ENCODE peak calls at places on chromosome 1, in ten cellular contexts. A is OCI-LY7, S is neural crest cell, M is colonic mucosa, V is GM12878, N is endothelial cell, U is thoracic aorta, X is omental fat pad, P is HFFc6, L is heart right ventricle. F is an unnamed sample.

GRCh38 chr1:234537236-234537635 is 58.3 kb upstream of the TARBP1 start:
- DNase-seq in A (no peak), S (no peak), M (no peak), V (no peak), N (no peak), U (no peak), X (no peak), P (no peak), L (no peak), F (no peak)

GRCh38 chr1:11286735-11287410 is 13.9 kb downstream of the UBIAD1 start:
- DNase-seq in A (no peak), S (no peak), M (no peak), V (no peak), N (no peak), U (no peak), X (no peak), P (no peak), L (no peak), F (no peak)

GRCh38 chr1:206685256-206685748 is 597 bp downstream of the MAPKAPK2 start:
- DNase-seq in A (peak), S (peak), M (no peak), V (no peak), N (peak), U (no peak), X (no peak), P (peak), L (no peak), F (no peak)

GRCh38 chr1:17834561-17835100 is 79.5 kb downstream of the ACTL8 start:
- DNase-seq in A (no peak), S (no peak), M (no peak), V (no peak), N (no peak), U (no peak), X (no peak), P (no peak), L (no peak), F (no peak)

GRCh38 chr1:112429749-112430148 is 33.7 kb downstream of the CTTNBP2NL start:
- DNase-seq in A (no peak), S (no peak), M (no peak), V (no peak), N (no peak), U (no peak), X (no peak), P (no peak), L (no peak), F (no peak)

GRCh38 chr1:93581917-93582850 is 99.5 kb downstream of the BCAR3 start:
- DNase-seq in A (no peak), S (no peak), M (peak), V (no peak), N (no peak), U (no peak), X (no peak), P (no peak), L (no peak), F (no peak)

GRCh38 chr1:206540044-206540758 is 32.9 kb downstream of the RASSF5 start:
- DNase-seq in A (no peak), S (no peak), M (peak), V (no peak), N (no peak), U (peak), X (no peak), P (no peak), L (no peak), F (peak)

GRCh38 chr1:67338642-67339041 is 31.0 kb downstream of the IL12RB2 start:
- DNase-seq in A (peak), S (no peak), M (no peak), V (peak), N (no peak), U (no peak), X (no peak), P (no peak), L (no peak), F (no peak)

GRCh38 chr1:196910208-196910607 is 22.4 kb downstream of the CFHR4 start:
- DNase-seq in A (no peak), S (no peak), M (no peak), V (no peak), N (no peak), U (no peak), X (no peak), P (peak), L (no peak), F (no peak)

GRCh38 chr1:40620150-40620549 is 45.3 kb downstream of the RIMS3 start:
- DNase-seq in A (no peak), S (no peak), M (no peak), V (no peak), N (no peak), U (no peak), X (no peak), P (no peak), L (no peak), F (no peak)

GRCh38 chr1:90807329-90807728 is 90.2 kb upstream of the BARHL2 start:
- DNase-seq in A (no peak), S (no peak), M (no peak), V (no peak), N (no peak), U (no peak), X (no peak), P (no peak), L (no peak), F (no peak)

GRCh38 chr1:61163794-61164193 is 81.4 kb downstream of the NFIA start:
- DNase-seq in A (no peak), S (no peak), M (no peak), V (no peak), N (no peak), U (no peak), X (no peak), P (peak), L (no peak), F (no peak)

GRCh38 chr1:214280386-214281029 is 451 bp upstream of the SMYD2 start:
- DNase-seq in A (peak), S (peak), M (peak), V (no peak), N (peak), U (no peak), X (no peak), P (peak), L (peak), F (no peak)

GRCh38 chr1:186482661-186483255 is 21.8 kb upstream of the PDC start:
- DNase-seq in A (peak), S (peak), M (peak), V (peak), N (peak), U (no peak), X (peak), P (peak), L (peak), F (no peak)

GRCh38 chr1:6635910-6636760 is 11.5 kb downstream of the THAP3 start:
- DNase-seq in A (no peak), S (no peak), M (no peak), V (no peak), N (no peak), U (no peak), X (no peak), P (no peak), L (no peak), F (no peak)

GRCh38 chr1:204077979-204078696 is 5.2 kb downstream of the SOX13 start:
- DNase-seq in A (no peak), S (no peak), M (no peak), V (no peak), N (peak), U (no peak), X (no peak), P (no peak), L (no peak), F (no peak)

GRCh38 chr1:248793592-248793991 is 32.1 kb downstream of the SH3BP5L start:
- DNase-seq in A (no peak), S (no peak), M (no peak), V (peak), N (no peak), U (no peak), X (no peak), P (no peak), L (no peak), F (no peak)

DNA sequence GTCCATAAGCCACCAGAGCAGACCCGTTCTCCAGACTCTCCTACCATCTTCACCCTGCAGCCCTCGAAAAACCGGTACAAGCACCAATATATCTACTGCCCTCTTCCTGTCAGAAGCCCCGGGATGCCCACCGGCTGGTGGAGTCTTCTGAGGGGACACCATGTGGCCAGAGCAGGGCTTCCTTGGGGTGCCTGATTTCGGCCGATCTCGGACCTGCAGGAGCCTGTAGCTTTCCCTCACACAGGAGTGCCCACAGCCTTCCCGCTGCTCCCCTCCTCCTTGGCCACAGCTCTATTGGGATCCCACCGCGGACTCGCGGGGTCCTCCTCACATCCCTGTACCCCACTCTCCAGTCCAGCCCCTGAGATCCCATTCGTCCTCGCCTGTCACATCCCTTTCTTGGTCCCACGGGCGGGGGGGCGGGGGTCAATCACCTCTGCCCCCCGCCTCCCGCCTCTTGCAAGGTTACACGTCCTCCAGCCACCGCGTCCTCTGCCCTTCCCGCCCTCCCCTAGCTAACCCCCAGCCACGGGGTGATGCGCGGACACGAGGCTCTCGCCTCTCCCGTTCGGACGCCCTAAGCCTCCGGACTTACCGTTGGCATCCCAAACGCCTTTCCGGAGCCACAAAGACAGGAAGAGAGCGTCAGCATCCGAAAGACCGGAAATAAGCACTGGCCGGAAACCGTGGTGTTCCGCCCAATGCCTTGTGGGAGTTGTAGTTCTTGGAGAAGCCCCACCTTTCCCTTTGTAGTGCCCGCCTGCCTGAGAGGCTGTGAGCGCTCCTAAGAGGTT is at the start of gene SSR2:
- DNase-seq in A (peak), S (peak), M (peak), V (peak), N (peak), U (peak), X (peak), P (peak), L (peak), F (peak)
- TF ChIP-seq CTCF in A (no peak), S (no peak), M (no peak), V (no peak), N (no peak), U (no peak), X (no peak), P (no peak), L (no peak), F (no peak)

DNA sequence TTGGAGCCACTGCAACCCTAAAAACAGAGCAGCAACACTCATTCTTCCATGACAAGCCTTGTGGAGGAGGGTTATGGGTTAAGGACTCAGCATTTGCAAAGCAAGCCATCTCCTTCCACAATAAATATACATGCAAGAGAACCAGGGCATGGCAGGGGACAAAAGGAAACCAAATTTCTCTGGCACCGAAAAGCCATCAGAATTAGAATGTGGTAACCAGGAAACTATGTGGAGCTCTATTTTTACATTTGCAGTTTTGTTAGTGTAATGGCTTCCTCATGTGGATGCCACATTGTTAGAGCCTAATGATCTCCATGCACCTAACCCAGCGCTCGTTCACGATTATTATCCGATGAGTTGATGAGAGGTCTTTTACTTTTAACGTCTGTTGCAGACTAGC is 91.7 kb downstream of the NAV1 start:
- DNase-seq in A (no peak), S (no peak), M (no peak), V (no peak), N (no peak), U (no peak), X (no peak), P (no peak), L (no peak), F (no peak)
- TF ChIP-seq CTCF in A (no peak), S (no peak), M (no peak), V (no peak), N (no peak), U (no peak), X (no peak), P (no peak), L (no peak), F (no peak)

GRCh38 chr1:73331726-73332125 is 866.2 kb downstream of the LRRIQ3 start:
- DNase-seq in A (no peak), S (no peak), M (no peak), V (no peak), N (no peak), U (no peak), X (no peak), P (no peak), L (no peak), F (no peak)
- TF ChIP-seq CTCF in A (no peak), S (no peak), M (no peak), V (no peak), N (no peak), U (no peak), X (no peak), P (no peak), L (no peak), F (no peak)

GRCh38 chr1:2642131-2642559 is 9.3 kb upstream of the MMEL1 start:
- DNase-seq in A (no peak), S (no peak), M (no peak), V (no peak), N (no peak), U (no peak), X (no peak), P (no peak), L (no peak), F (no peak)

GRCh38 chr1:2641381-2642130 is 8.7 kb upstream of the MMEL1 start:
- DNase-seq in A (no peak), S (no peak), M (no peak), V (no peak), N (no peak), U (no peak), X (no peak), P (no peak), L (no peak), F (no peak)

GRCh38 chr1:2644171-2644570 is 11.4 kb upstream of the MMEL1 start:
- DNase-seq in A (no peak), S (no peak), M (no peak), V (no peak), N (no peak), U (no peak), X (no peak), P (no peak), L (no peak), F (no peak)

GRCh38 chr1:2643414-2644077 is 10.7 kb upstream of the MMEL1 start:
- DNase-seq in A (no peak), S (no peak), M (no peak), V (no peak), N (no peak), U (no peak), X (no peak), P (no peak), L (no peak), F (no peak)

GRCh38 chr1:2642560-2643413 is 10.0 kb upstream of the MMEL1 start:
- DNase-seq in A (peak), S (peak), M (peak), V (peak), N (peak), U (no peak), X (peak), P (peak), L (peak), F (peak)
- TF ChIP-seq CTCF in A (peak), S (peak), M (no peak), V (peak), N (no peak), U (no peak), X (no peak), P (no peak), L (no peak), F (no peak)

F was measured in ascending aorta.